ENCODE peak calls at places on chromosomes 12 and 14, in five cellular contexts. T is ovary, U is uterus, O is lower leg skin, E is NB4. R is an unnamed sample.

GRCh38 chr12:76685246-76685678 is 78.7 kb upstream of the ZDHHC17 start:
- DNase-seq in T (no peak), E (no peak), O (no peak), U (peak; percentile 34), R (no peak)

GRCh38 chr12:104758771-104759170 is 199.3 kb downstream of the SLC41A2 start:
- DNase-seq in O (no peak), T (no peak), U (no peak), E (no peak), R (no peak)

GRCh38 chr12:51773145-51773869 is 75.2 kb downstream of the FIGNL2 start:
- DNase-seq in O (no peak), U (no peak), E (peak; percentile 42), T (no peak), R (no peak)

GRCh38 chr14:58832010-58832409 is 194.2 kb downstream of the DACT1 start:
- DNase-seq in U (no peak), T (no peak), E (no peak), O (no peak), R (no peak)

GRCh38 chr14:54278087-54278486 is 118.7 kb upstream of the CDKN3 start:
- DNase-seq in T (no peak), O (no peak), E (no peak), U (no peak), R (no peak)

GRCh38 chr12:106078358-106079025 is 60.3 kb downstream of the NUAK1 start:
- DNase-seq in U (peak; percentile 64), O (no peak), T (no peak), E (no peak), R (peak; percentile 74)

GRCh38 chr14:26282578-26282977 is 315.3 kb downstream of the NOVA1 start:
- DNase-seq in U (no peak), T (no peak), E (no peak), O (no peak), R (no peak)

GRCh38 chr12:95259368-95259767 is 41.8 kb downstream of the VEZT start:
- DNase-seq in T (no peak), O (no peak), E (no peak), U (no peak), R (no peak)

GRCh38 chr12:389138-390096 is at the start of gene KDM5A:
- DNase-seq in T (peak; percentile 92), U (peak; percentile 91), O (peak; percentile 98), E (peak; percentile 94), R (peak; percentile 75)

GRCh38 chr14:88075298-88075981 is 70.5 kb downstream of the GPR65 start:
- DNase-seq in T (no peak), O (no peak), U (no peak), E (no peak), R (no peak)

GRCh38 chr14:55255979-55256378 is 15.2 kb upstream of the FBXO34 start:
- DNase-seq in T (no peak), O (no peak), E (no peak), U (no peak), R (no peak)

GRCh38 chr14:84025258-84026012 is 1504.5 kb upstream of the FLRT2 start:
- DNase-seq in O (no peak), E (no peak), T (peak; percentile 24), U (no peak), R (no peak)

GRCh38 chr14:53462931-53463778 is 310.0 kb upstream of the DDHD1 start:
- DNase-seq in E (no peak), O (no peak), U (no peak), T (no peak), R (no peak)

GRCh38 chr14:62064741-62065323 is 302.6 kb downstream of the SNAPC1 start:
- DNase-seq in U (no peak), E (no peak), T (no peak), O (no peak), R (no peak)

GRCh38 chr12:49582840-49583239 is 14.9 kb upstream of the MCRS1 start:
- DNase-seq in T (no peak), E (no peak), O (peak; percentile 10), U (no peak), R (no peak)

GRCh38 chr12:13038491-13039161 is 5.6 kb upstream of the FAM234B start:
- DNase-seq in T (no peak), E (no peak), O (no peak), U (no peak), R (no peak)

GRCh38 chr14:54653764-54654469 is 87.0 kb downstream of the SAMD4A start:
- DNase-seq in E (no peak), T (no peak), O (no peak), U (peak; percentile 74), R (peak; percentile 51)

GRCh38 chr12:13250416-13250815 is 53.9 kb downstream of the EMP1 start:
- DNase-seq in O (no peak), E (no peak), U (no peak), T (no peak), R (peak; percentile 55)

GRCh38 chr14:95500772-95501401 is 15.6 kb downstream of the SYNE3 start:
- DNase-seq in O (no peak), T (no peak), E (no peak), U (peak; percentile 61), R (peak; percentile 67)

GRCh38 chr12:116164976-116165425 is 112.5 kb downstream of the MED13L start:
- DNase-seq in E (peak; percentile 27), O (no peak), U (no peak), T (no peak), R (no peak)

GRCh38 chr12:46223047-46223446 is 45.8 kb downstream of the SLC38A1 start:
- DNase-seq in O (no peak), E (no peak), T (no peak), U (no peak), R (no peak)

GRCh38 chr14:77882631-77883030 is 82.7 kb downstream of the ADCK1 start:
- DNase-seq in E (peak; percentile 15), T (no peak), O (no peak), U (no peak), R (no peak)

GRCh38 chr14:98868846-98869245 is 403.2 kb downstream of the BCL11B start:
- DNase-seq in T (no peak), O (peak; percentile 70), E (no peak), U (no peak), R (no peak)

GRCh38 chr12:53733051-53733812 is 6.0 kb upstream of the CALCOCO1 start:
- DNase-seq in O (no peak), E (no peak), T (no peak), U (no peak), R (no peak)
- TF ChIP-seq POLR2A in O (no peak), E (no peak), T (no peak), U (no peak), R (no peak)

GRCh38 chr14:63542231-63542999 is 762 bp downstream of the PPP2R5E start:
- DNase-seq in E (peak; percentile 36), U (peak; percentile 20), O (peak; percentile 45), T (no peak), R (peak; percentile 23)

GRCh38 chr14:63545431-63545830 is 2.3 kb upstream of the PPP2R5E start:
- DNase-seq in E (no peak), T (no peak), U (no peak), O (peak; percentile 50), R (no peak)

GRCh38 chr14:63544641-63545234 is 1.6 kb upstream of the PPP2R5E start:
- DNase-seq in T (no peak), U (no peak), O (peak; percentile 36), E (peak; percentile 34), R (no peak)

GRCh38 chr14:63543826-63544320 is 696 bp upstream of the PPP2R5E start:
- DNase-seq in O (no peak), T (no peak), E (no peak), U (no peak), R (no peak)

GRCh38 chr14:63543000-63543825 is at the start of gene PPP2R5E:
- DNase-seq in E (peak; percentile 99), O (peak; percentile 100), T (peak; percentile 98), U (peak; percentile 98), R (peak; percentile 90)
- TF ChIP-seq POLR2A in E (peak; percentile 72), O (peak; percentile 33), T (peak; percentile 51), U (peak; percentile 74), R (peak; percentile 56)

DNA sequence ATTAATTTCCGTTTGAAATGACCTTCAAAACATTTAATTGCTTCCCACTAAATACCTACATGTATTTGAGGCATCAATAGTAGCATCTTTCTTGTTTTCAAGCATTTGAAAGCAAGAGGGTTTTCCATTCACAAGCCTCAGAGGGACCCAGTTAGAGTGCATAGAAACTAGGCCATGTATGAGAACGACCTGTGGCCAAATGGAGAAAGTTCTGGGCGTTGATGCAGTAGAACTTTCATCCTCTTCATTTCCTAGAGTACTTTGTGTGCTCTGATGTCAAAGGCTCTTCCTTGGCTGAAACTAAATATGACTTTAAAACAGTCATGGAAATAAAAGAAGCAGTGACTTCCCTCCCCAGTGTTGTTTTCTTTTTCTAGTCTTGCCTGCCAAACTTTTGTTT is 946 bp upstream of the DHRS7 start:
- DNase-seq in T (no peak), U (peak; percentile 16), E (no peak), O (no peak), R (no peak)
- TF ChIP-seq POLR2A in T (no peak), U (no peak), E (no peak), O (no peak), R (no peak)

GRCh38 chr12:30754750-30755394 is at the start of gene CAPRIN2:
- DNase-seq in O (peak; percentile 99), T (peak; percentile 94), U (peak; percentile 93), E (peak; percentile 96), R (peak; percentile 90)
- TF ChIP-seq POLR2A in O (no peak), T (peak; percentile 73), U (peak; percentile 86), E (peak; percentile 57), R (no peak)

DNA sequence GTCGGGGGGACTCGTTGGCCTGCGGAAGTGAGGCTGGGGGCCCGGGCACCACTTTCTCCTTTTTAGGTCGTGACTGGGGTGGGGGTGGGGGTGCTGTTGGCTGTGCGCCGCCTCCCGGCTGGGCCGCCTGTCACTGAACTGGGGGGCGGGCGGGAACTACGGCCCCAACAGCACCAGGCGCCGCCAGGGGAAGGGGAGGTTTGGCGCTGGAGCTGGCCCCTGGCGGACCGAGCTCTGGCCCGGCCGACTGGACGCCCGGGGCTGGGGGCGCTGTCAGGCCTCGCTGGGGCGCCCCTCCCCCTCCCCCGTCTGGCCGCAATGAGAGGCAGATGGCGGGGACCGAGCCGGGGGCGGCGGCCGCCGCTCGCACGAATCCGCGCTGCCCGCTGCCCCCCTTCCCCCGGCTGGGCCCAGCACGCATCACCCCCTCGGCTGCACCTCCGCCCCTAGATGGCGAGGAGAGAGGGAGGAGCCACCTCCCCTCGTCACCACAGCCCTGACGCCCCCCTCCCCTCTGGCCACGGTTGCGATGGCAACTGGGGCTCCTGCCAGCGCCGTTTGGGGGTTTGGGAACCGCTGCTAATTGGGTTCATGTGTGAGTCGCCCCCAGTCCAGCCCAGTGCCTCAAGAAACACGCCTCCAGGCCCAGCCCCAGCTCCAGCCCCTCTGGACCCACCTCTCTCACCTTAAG is 723 bp downstream of the NFATC4 start:
- DNase-seq in U (peak; percentile 79), E (peak; percentile 63), O (peak; percentile 93), T (peak; percentile 91), R (no peak)
- TF ChIP-seq POLR2A in U (peak; percentile 84), E (peak; percentile 39), O (no peak), T (peak; percentile 82), R (no peak)

GRCh38 chr12:6689000-6689882 is at the start of gene ZNF384:
- DNase-seq in O (peak; percentile 99), U (peak; percentile 99), T (peak; percentile 96), E (peak; percentile 99), R (peak; percentile 93)
- TF ChIP-seq POLR2A in O (peak; percentile 11), U (peak; percentile 73), T (peak; percentile 56), E (peak; percentile 70), R (peak; percentile 32)